ENCODE peak calls at places on chromosomes 11 and 22, in four cellular contexts. F, W, L and A are unnamed samples.

GRCh38 chr11:87967459-87967858 is 207.8 kb downstream of the RAB38 start:
- DNase-seq in F (no peak), L (no peak), W (no peak), A (no peak)

GRCh38 chr11:27166130-27166529 is 125.5 kb downstream of the BBOX1 start:
- DNase-seq in L (no peak), F (no peak), W (no peak), A (no peak)

GRCh38 chr11:107928046-107928766 is at the start of gene RAB39A:
- DNase-seq in L (peak; percentile 88), F (peak; percentile 95), W (peak; percentile 99), A (peak; percentile 68)

GRCh38 chr22:46860562-46860961 is 98.1 kb downstream of the TBC1D22A start:
- DNase-seq in W (no peak), L (no peak), F (no peak), A (no peak)

GRCh38 chr11:44684886-44685285 is 41.9 kb upstream of the TSPAN18 start:
- DNase-seq in L (no peak), W (no peak), F (no peak), A (no peak)

GRCh38 chr11:6371825-6372224 is 18.4 kb upstream of the SMPD1 start:
- DNase-seq in F (no peak), W (no peak), L (no peak), A (no peak)

GRCh38 chr11:76918941-76919386 is 58.2 kb downstream of the ACER3 start:
- DNase-seq in W (no peak), F (no peak), L (peak; percentile 30), A (peak; percentile 8)

GRCh38 chr11:122071680-122072321 is 44.2 kb downstream of the BLID start:
- DNase-seq in F (no peak), W (no peak), L (no peak), A (no peak)

GRCh38 chr11:11450744-11451362 is 97.8 kb upstream of the CSNK2A3 start:
- DNase-seq in W (no peak), F (no peak), L (no peak), A (no peak)

GRCh38 chr11:126115253-126115540 is 52.5 kb upstream of the CDON start:
- DNase-seq in F (no peak), W (no peak), L (peak; percentile 71), A (no peak)

GRCh38 chr22:38832005-38832978 is 11.5 kb downstream of the NPTXR start:
- DNase-seq in F (no peak), W (peak; percentile 17), L (no peak), A (no peak)

GRCh38 chr11:28585007-28585406 is 476.8 kb downstream of the METTL15 start:
- DNase-seq in F (no peak), W (no peak), L (no peak), A (no peak)

GRCh38 chr22:41619979-41620645 is 731 bp downstream of the DESI1 start:
- DNase-seq in F (peak; percentile 39), L (peak; percentile 45), W (peak; percentile 61), A (peak; percentile 68)

GRCh38 chr22:21866821-21867527 is 471 bp downstream of the MAPK1 start:
- DNase-seq in F (no peak), W (no peak), L (peak; percentile 20), A (peak; percentile 47)

GRCh38 chr22:45397806-45398205 is 15.6 kb downstream of the SMC1B start:
- DNase-seq in F (no peak), W (no peak), L (no peak), A (peak; percentile 13)

GRCh38 chr11:66343176-66343575 is 1.7 kb downstream of the BRMS1 start:
- DNase-seq in L (no peak), W (no peak), F (no peak), A (no peak)

GRCh38 chr11:46391578-46392420 is at the start of gene CHRM4:
- DNase-seq in W (peak; percentile 84), F (peak; percentile 64), L (no peak), A (peak; percentile 36)

GRCh38 chr11:9160166-9160565 is 68.8 kb upstream of the SCUBE2 start:
- DNase-seq in W (no peak), F (no peak), L (no peak), A (no peak)

GRCh38 chr11:127806486-127806885 is 780.9 kb downstream of the ETS1 start:
- DNase-seq in F (no peak), L (no peak), W (peak; percentile 89), A (no peak)

GRCh38 chr11:134482865-134483264 is 70.8 kb upstream of the B3GAT1 start:
- DNase-seq in L (no peak), F (no peak), W (no peak), A (no peak)

GRCh38 chr11:108498046-108498815 is at the start of gene POGLUT3:
- DNase-seq in W (peak; percentile 87), L (peak; percentile 55), F (peak; percentile 65), A (peak; percentile 59)

GRCh38 chr11:86608251-86608799 is 64.1 kb downstream of the ME3 start:
- DNase-seq in L (peak; percentile 72), F (peak; percentile 56), W (peak; percentile 76), A (peak; percentile 54)

GRCh38 chr11:111339758-111340388 is 39.2 kb downstream of the POU2AF1 start:
- DNase-seq in L (no peak), F (no peak), W (no peak), A (no peak)

GRCh38 chr11:75350743-75351540 is 519 bp downstream of the ARRB1 start:
- DNase-seq in F (peak; percentile 37), W (no peak), L (peak; percentile 76), A (peak; percentile 71)

GRCh38 chr22:17217179-17217578 is 2.1 kb downstream of the ADA2 start:
- DNase-seq in W (no peak), L (no peak), F (no peak), A (peak; percentile 47)

GRCh38 chr22:46854125-46854870 is 91.8 kb downstream of the TBC1D22A start:
- DNase-seq in W (no peak), F (no peak), L (no peak), A (no peak)

GRCh38 chr22:39226353-39226752 is 18.4 kb downstream of the PDGFB start:
- DNase-seq in F (no peak), L (no peak), W (no peak), A (no peak)

GRCh38 chr11:82308979-82309378 is 424.7 kb downstream of the FAM181B start:
- DNase-seq in W (no peak), L (no peak), F (no peak), A (no peak)

DNA sequence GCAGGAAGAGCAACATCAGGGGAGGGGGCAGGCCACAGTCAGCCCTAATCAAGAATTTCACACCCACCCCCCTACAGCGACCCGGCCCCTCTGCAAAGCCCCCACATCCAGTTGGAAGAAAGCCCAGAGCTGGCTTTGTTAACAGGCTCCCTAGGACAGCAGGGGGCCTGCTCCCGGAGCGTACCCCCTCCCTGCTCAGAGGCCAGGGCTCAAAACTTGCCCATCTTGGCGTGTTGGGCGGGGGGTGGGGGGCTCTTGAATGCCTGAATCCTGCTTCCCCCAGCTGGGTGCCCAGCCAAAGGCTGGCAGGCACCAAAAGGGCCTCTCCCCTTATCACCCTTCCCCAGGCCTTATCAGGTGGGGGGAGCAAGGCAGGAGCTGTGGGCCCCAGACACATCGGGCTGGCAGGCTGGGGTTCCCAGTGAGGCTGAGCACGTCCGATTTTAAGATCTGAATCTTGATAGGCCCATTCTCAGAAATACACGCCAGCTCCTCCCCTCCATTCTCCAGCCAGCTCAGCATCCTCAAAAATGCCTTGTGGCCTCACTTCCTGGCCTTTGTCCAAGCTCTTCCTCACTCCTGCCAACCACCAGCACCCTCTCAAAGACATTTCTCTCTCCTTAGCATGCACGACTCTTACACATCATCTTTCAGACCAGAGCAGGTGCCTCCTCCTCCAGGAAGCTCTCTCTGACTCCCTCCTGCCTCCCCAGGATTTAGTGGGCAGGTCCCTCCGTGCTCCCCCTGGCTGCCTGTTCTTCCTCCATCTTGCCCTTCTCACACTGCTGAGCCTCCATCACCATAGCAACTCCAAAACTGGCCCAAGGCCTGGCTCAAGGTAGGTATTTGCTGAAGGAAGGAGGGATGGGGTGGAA is 384.8 kb downstream of the MN1 start:
- DNase-seq in W (no peak), F (no peak), L (no peak), A (no peak)
- TF ChIP-seq CTCF in W (no peak), F (no peak), L (no peak), A (no peak)

GRCh38 chr11:72696866-72697428 is 22.7 kb upstream of the PDE2A start:
- DNase-seq in L (peak; percentile 38), F (no peak), W (no peak), A (no peak)

GRCh38 chr11:72695354-72695753 is 21.1 kb upstream of the PDE2A start:
- DNase-seq in L (no peak), F (no peak), W (no peak), A (no peak)

GRCh38 chr11:72692498-72693237 is 18.4 kb upstream of the PDE2A start:
- DNase-seq in F (no peak), W (no peak), L (no peak), A (no peak)

GRCh38 chr11:72697814-72698213 is 23.6 kb upstream of the PDE2A start:
- DNase-seq in F (no peak), W (no peak), L (no peak), A (no peak)

DNA sequence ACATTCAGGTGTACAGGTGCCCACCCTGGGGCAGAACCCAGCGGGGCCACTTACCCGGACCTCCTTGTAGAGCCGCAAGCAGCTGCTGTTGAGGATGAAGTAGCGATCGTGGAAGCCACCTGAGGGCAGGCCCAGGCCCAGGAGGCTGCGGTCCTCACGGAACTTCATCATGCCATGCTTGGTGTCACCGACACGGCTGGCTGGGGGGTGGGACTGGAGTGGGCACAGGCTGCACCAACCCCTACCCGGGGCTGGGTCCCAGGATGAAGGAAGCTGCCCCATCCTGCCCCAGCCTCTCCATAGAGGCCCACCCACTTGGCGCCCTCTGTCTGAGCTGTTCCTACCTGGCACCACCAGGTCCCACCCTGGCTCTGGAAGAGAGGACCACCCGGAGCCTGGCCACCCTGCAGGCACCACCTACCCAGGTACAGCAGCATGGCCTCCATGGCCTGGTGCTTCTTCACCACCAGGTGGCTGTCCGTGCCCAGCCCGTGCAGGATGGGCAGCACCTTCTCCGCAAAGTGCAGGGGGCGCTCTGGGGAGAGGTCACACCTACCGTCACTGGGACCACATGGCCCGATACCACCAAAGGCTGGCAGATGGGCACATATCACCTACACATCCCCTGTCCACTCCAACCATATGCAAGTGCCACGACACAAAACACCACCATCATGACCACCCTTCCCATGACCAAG is 19.2 kb upstream of the PDE2A start:
- DNase-seq in F (no peak), W (no peak), L (no peak), A (no peak)
- TF ChIP-seq CTCF in F (no peak), W (peak; percentile 21), L (no peak), A (no peak)

GRCh38 chr22:30327864-30328345 is 1.2 kb upstream of the TBC1D10A start:
- DNase-seq in W (peak; percentile 72), L (peak; percentile 58), F (no peak), A (no peak)
- TF ChIP-seq CTCF in W (peak; percentile 56), L (peak; percentile 52), F (no peak), A (no peak)

GRCh38 chr11:3981084-3981633 is 113.4 kb upstream of the RRM1 start:
- DNase-seq in L (no peak), W (no peak), F (no peak), A (no peak)

GRCh38 chr11:3983101-3983500 is 111.5 kb upstream of the RRM1 start:
- DNase-seq in W (no peak), L (no peak), F (no peak), A (no peak)

GRCh38 chr11:3986301-3986700 is 108.3 kb upstream of the RRM1 start:
- DNase-seq in F (no peak), L (no peak), W (no peak), A (no peak)

GRCh38 chr11:3982431-3982830 is 112.2 kb upstream of the RRM1 start:
- DNase-seq in L (no peak), F (no peak), W (no peak), A (no peak)

DNA sequence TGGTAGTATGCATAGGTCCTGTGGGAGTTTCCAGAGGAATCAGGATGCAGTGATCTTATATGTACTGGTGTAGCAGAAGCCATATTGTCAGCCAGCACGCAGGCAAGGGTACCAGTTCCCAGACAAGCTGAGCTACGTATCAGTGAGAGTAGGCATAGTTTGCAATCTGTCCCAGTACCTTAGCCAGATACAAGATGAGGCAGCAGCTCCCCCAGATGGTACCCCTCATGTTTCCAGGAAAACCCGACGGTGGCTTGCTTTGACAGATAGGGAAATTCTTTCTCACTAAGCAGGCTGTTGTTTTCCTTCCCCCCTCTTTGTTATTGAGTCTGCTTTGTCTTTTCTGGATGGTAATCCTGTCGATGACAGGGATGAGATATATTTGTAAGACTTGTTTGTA is 109.7 kb upstream of the RRM1 start:
- DNase-seq in W (no peak), L (no peak), F (peak; percentile 39), A (peak; percentile 79)
- TF ChIP-seq CTCF in W (peak; percentile 35), L (peak; percentile 9), F (no peak), A (peak; percentile 31)